ENCODE peak calls at places on chromosome 7, in seven cellular contexts. G, P, I, C, K, B and Z are unnamed samples.

GRCh38 chr7:29285451-29285807 is 90.9 kb downstream of the CHN2 start:
- DNase-seq in G (no peak), P (peak), I (peak), C (no peak), K (no peak), B (peak), Z (no peak)

GRCh38 chr7:131897016-131897789 is 340.8 kb upstream of the PODXL start:
- DNase-seq in G (no peak), P (no peak), I (peak), C (no peak), K (no peak), B (peak), Z (no peak)

GRCh38 chr7:72275412-72276070 is 136.6 kb downstream of the CALN1 start:
- DNase-seq in G (no peak), P (no peak), I (no peak), C (no peak), K (no peak), B (no peak), Z (no peak)

GRCh38 chr7:2355079-2356008 is 717 bp downstream of the EIF3B start:
- DNase-seq in G (no peak), P (no peak), I (no peak), C (no peak), K (no peak), B (peak), Z (no peak)

GRCh38 chr7:75928600-75928939 is 13.6 kb downstream of the POR start:
- DNase-seq in G (no peak), P (peak), I (no peak), C (no peak), K (no peak), B (no peak), Z (no peak)

GRCh38 chr7:14195896-14196295 is 206.4 kb upstream of the ETV1 start:
- DNase-seq in G (no peak), P (no peak), I (peak), C (no peak), K (no peak), B (no peak), Z (no peak)

GRCh38 chr7:66099551-66100407 is 14.9 kb upstream of the CRCP start:
- DNase-seq in G (peak), P (no peak), I (peak), C (peak), K (peak), B (peak), Z (no peak)

GRCh38 chr7:95758187-95758586 is 14.2 kb upstream of the DYNC1I1 start:
- DNase-seq in G (no peak), P (no peak), I (no peak), C (no peak), K (no peak), B (no peak), Z (no peak)